ENCODE peak calls at places on chromosomes 12 and 14, in five cellular contexts. F is fibroblast of the aortic adventitia, U is body of pancreas, N is brain microvascular endothelial cell, Y is AG10803. Q is an unnamed sample.

GRCh38 chr14:95763875-95764274 is 50.0 kb upstream of the TCL1A start:
- DNase-seq in U (no peak), Y (no peak), N (no peak), F (no peak), Q (no peak)

GRCh38 chr14:91078095-91078737 is 17.8 kb upstream of the RPS6KA5 start:
- DNase-seq in U (no peak), F (no peak), Y (no peak), N (no peak), Q (no peak)

GRCh38 chr12:123767613-123768012 is 5.5 kb downstream of the DNAH10 start:
- DNase-seq in U (no peak), N (no peak), F (no peak), Y (no peak), Q (no peak)

GRCh38 chr12:51706206-51706605 is 115.2 kb downstream of the SCN8A start:
- DNase-seq in Y (no peak), N (no peak), U (no peak), F (no peak), Q (no peak)

GRCh38 chr14:77190977-77191376 is 9.4 kb downstream of the TMEM63C start:
- DNase-seq in F (no peak), U (no peak), Y (no peak), N (no peak), Q (no peak)

GRCh38 chr12:26298785-26299621 is 103.6 kb downstream of the SSPN start:
- DNase-seq in Y (peak), N (peak), F (peak), U (no peak), Q (peak)

GRCh38 chr12:117228239-117228638 is 38.0 kb upstream of the FBXO21 start:
- DNase-seq in U (no peak), N (peak), Y (no peak), F (no peak), Q (no peak)

GRCh38 chr12:26246483-26247164 is 51.3 kb downstream of the SSPN start:
- DNase-seq in Y (no peak), F (no peak), N (no peak), U (peak), Q (no peak)

GRCh38 chr12:104456950-104457745 is 400 bp downstream of the CHST11 start:
- DNase-seq in Y (peak), U (peak), F (peak), N (peak), Q (peak)

GRCh38 chr14:71582705-71583104 is 349.5 kb upstream of the RGS6 start:
- DNase-seq in Y (peak), U (no peak), F (peak), N (peak), Q (peak)

GRCh38 chr12:100720016-100720654 is 74.4 kb upstream of the ANO4 start:
- DNase-seq in Y (peak), F (no peak), U (no peak), N (no peak), Q (peak)

GRCh38 chr12:7142057-7142644 is 12.0 kb downstream of the CLSTN3 start:
- DNase-seq in N (peak), Y (peak), U (peak), F (peak), Q (peak)

GRCh38 chr12:63098851-63099250 is 52.1 kb downstream of the AVPR1A start:
- DNase-seq in U (no peak), N (peak), F (no peak), Y (no peak), Q (no peak)

GRCh38 chr14:90274808-90275454 is 18.6 kb downstream of the PSMC1 start:
- DNase-seq in U (no peak), Y (peak), N (peak), F (peak), Q (peak)

GRCh38 chr12:64452559-64453329 is 824 bp downstream of the TBK1 start:
- DNase-seq in Y (peak), F (peak), N (peak), U (peak), Q (peak)

GRCh38 chr14:99363616-99364290 is 91.8 kb upstream of the BCL11B start:
- DNase-seq in Y (no peak), N (no peak), U (no peak), F (no peak), Q (no peak)

GRCh38 chr12:53868516-53868986 is 70.1 kb upstream of the HOXC13 start:
- DNase-seq in U (no peak), Y (no peak), F (no peak), N (no peak), Q (no peak)

GRCh38 chr12:58750484-58750883 is 169.8 kb downstream of the LRIG3 start:
- DNase-seq in U (no peak), Y (peak), N (peak), F (peak), Q (peak)

GRCh38 chr12:27818421-27818918 is 38.4 kb upstream of the MANSC4 start:
- DNase-seq in Y (no peak), N (no peak), U (peak), F (no peak), Q (no peak)

GRCh38 chr12:81502912-81503695 is 256.0 kb downstream of the PPFIA2 start:
- DNase-seq in Y (peak), F (peak), N (peak), U (no peak), Q (peak)

GRCh38 chr12:30792648-30793499 is 38.1 kb upstream of the CAPRIN2 start:
- DNase-seq in N (peak), F (peak), Y (peak), U (peak), Q (peak)

GRCh38 chr14:93269341-93270068 is 62.4 kb downstream of the UBR7 start:
- DNase-seq in N (peak), F (peak), U (no peak), Y (peak), Q (peak)

GRCh38 chr14:102930753-102931579 is 8.5 kb downstream of the AMN start:
- DNase-seq in F (peak), U (no peak), Y (peak), N (peak), Q (peak)

GRCh38 chr12:110846615-110847566 is at the start of gene CCDC63:
- DNase-seq in U (peak), Y (peak), F (peak), N (peak), Q (peak)

GRCh38 chr12:83470749-83471148 is 784.0 kb downstream of the TMTC2 start:
- DNase-seq in Y (no peak), F (no peak), N (no peak), U (no peak), Q (no peak)

GRCh38 chr12:51392556-51393237 is 1.5 kb upstream of the GALNT6 start:
- DNase-seq in F (peak), U (peak), N (no peak), Y (peak), Q (no peak)

GRCh38 chr12:57803317-57803893 is 15.1 kb downstream of the AVIL start:
- DNase-seq in Y (peak), N (peak), U (peak), F (peak), Q (peak)

GRCh38 chr12:61991663-61992062 is 268.5 kb upstream of the USP15 start:
- DNase-seq in F (no peak), Y (no peak), U (no peak), N (no peak), Q (no peak)

GRCh38 chr12:54378791-54379400 is 5.6 kb downstream of the ZNF385A start:
- DNase-seq in N (no peak), F (no peak), U (peak), Y (no peak), Q (no peak)

GRCh38 chr12:39012870-39013269 is 107.5 kb upstream of the CPNE8 start:
- DNase-seq in U (no peak), F (peak), N (no peak), Y (no peak), Q (no peak)

GRCh38 chr12:93572712-93573551 is 457 bp downstream of the SOCS2 start:
- DNase-seq in Y (peak), F (peak), N (no peak), U (peak), Q (peak)

GRCh38 chr12:93569656-93570551 is 2.6 kb upstream of the SOCS2 start:
- DNase-seq in N (peak), Y (peak), F (peak), U (peak), Q (peak)

GRCh38 chr12:93571854-93572711 is at the start of gene SOCS2:
- DNase-seq in N (no peak), U (peak), F (no peak), Y (no peak), Q (peak)

GRCh38 chr12:93570552-93571359 is 1.7 kb upstream of the SOCS2 start:
- DNase-seq in N (peak), U (peak), Y (peak), F (peak), Q (peak)

GRCh38 chr12:93571360-93571853 is 1.1 kb upstream of the SOCS2 start:
- DNase-seq in N (peak), U (peak), Y (peak), F (peak), Q (peak)
- TF ChIP-seq CTCF in N (peak), U (peak), Y (peak), F (no peak), Q (peak)

DNA sequence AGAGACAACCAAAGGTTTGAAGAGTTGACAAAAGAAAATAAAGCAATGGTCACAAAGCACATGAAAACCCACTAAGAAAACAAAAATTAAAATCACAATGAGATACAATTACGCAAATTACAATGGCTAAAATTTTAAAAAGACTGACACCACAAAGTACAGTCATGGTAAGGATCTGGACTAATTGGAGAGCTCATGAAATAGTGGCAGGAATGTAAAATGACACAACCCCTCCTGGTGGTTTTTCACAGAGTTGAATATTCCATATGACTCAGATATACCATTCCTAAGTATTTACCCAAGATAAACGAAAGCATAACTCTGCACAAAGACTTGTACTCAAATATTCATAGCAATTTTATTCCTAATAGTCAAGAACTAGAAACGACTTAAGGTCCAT is 65.9 kb downstream of the NOVA1 start:
- DNase-seq in N (peak), Y (peak), F (peak), U (no peak), Q (peak)
- TF ChIP-seq CTCF in N (peak), Y (peak), F (peak), U (no peak), Q (peak)

GRCh38 chr12:47752121-47752520 is 6.6 kb downstream of the RAPGEF3 start:
- DNase-seq in N (no peak), U (no peak), Y (no peak), F (no peak), Q (no peak)

GRCh38 chr12:47748899-47749298 is 9.8 kb downstream of the RAPGEF3 start:
- DNase-seq in Y (no peak), F (no peak), N (no peak), U (no peak), Q (no peak)

GRCh38 chr12:47751561-47751960 is 7.1 kb downstream of the RAPGEF3 start:
- DNase-seq in F (no peak), N (no peak), U (no peak), Y (no peak), Q (no peak)

GRCh38 chr12:47750916-47751470 is 7.7 kb downstream of the RAPGEF3 start:
- DNase-seq in Y (no peak), U (no peak), F (no peak), N (no peak), Q (no peak)

DNA sequence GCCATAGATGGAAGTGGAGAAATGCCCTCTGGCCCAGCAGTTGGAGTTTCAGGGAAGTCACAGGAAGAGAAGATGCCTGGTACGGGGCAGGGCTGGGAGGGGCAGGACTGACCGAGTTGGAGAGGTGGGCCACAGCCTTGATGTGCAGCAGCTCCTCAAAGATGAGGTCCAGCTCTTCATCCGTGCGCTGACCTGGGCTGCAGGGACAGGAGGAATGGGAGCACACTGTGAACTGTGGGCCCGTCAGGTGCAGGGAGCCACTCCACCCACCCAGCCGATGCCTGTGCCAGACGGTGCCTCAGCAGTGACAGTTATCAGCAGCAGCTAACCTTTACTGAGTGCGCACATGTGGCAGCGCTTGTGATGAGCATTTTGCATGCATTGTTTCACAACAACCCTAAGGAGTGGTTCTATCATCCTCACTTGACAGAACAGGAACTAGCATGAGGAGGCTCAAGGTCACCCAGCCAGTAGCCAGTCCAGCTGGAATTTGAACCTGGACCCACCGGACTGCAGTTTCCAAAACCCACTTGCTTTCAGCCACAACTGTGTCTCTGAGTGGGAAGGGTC is 8.4 kb downstream of the RAPGEF3 start:
- DNase-seq in N (no peak), F (no peak), Y (no peak), U (no peak), Q (no peak)
- TF ChIP-seq CTCF in N (no peak), F (no peak), Y (no peak), U (no peak), Q (no peak)

DNA sequence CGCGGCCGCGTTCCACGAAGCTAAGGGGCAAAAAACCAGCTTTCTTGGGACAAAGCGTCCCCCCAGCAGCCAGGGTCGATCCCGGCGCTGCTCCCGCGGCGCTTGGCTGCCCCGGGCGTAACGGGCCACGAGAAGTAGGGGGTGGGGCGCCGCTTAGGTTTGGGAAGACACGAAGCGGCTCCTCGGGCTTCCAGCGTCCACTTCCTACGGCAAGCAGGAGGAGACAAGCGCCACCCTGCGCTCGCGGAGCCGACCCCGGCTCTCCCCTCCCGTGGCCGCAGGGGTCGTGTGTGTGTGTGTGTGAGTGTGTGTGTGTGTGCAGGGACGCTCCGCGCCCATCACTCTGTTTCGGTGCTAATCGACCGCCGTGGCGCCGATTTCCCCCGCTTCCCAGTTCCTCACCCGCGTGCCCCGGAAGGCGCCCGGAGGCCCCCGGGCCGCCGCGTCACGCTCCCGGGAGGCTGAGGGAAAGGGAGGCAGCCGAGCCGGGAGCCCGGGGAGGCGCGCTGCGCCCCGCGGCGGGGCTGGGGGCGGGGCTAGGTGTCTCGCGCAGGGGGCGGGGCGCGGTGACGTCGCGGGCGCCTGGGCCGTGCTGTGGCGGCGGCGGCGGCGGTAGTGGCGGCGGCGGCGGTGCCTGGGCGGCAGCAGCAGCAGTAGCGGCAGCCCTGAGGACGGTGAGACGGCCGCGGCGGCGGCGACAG is at the start of gene ERC1:
- DNase-seq in Y (peak), U (peak), F (peak), N (peak), Q (peak)
- TF ChIP-seq CTCF in Y (no peak), U (peak), F (no peak), N (peak), Q (no peak)

DNA sequence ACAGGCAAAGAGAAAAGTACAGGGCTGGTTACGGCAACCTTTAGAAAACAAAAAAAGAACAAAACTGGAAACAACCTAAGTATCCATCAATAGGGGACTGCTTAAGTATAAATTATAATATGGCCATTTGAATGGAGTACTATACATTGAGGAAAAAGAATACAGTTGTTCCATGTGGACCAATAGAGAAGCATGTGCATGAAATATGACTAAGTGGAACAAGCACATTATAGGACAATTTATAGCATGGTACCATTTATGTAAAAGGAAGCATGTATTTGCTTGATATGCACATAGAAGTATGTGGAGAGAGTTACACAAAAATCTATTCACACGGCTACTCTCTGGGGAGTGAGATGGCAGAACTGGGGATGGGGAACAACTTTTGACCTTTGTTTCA is 49.2 kb upstream of the FAM222A start:
- DNase-seq in U (no peak), F (no peak), N (no peak), Y (no peak), Q (no peak)
- TF ChIP-seq CTCF in U (no peak), F (no peak), N (no peak), Y (no peak), Q (no peak)

GRCh38 chr12:112087055-112087850 is 21.3 kb downstream of the NAA25 start:
- DNase-seq in N (no peak), U (no peak), Y (no peak), F (no peak), Q (no peak)
- TF ChIP-seq CTCF in N (peak), U (no peak), Y (peak), F (peak), Q (no peak)

DNA sequence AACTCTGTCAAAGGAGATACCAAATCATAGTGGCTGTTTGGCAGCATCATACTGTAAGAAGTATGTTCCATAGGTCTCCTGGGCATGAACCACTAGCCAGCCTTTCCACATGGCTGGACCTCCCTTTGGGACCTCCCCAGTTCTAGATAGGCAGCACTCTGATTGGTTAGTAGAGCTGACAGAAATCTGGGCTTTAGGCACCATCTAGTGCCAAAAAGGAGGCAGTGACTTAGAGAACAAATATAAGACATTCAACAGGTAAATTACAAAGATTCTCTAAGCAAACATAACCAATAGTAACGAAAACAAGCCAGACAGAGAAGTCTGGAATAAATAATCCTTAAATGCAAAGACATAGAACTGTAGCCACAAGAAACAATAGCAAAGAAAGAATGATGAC is 148.0 kb upstream of the PDE3A start:
- DNase-seq in U (no peak), N (peak), Y (peak), F (peak), Q (peak)
- TF ChIP-seq CTCF in U (peak), N (peak), Y (peak), F (peak), Q (peak)

GRCh38 chr12:132556216-132556615 is 54.2 kb downstream of the LRCOL1 start:
- DNase-seq in Y (no peak), U (no peak), N (no peak), F (no peak), Q (no peak)

GRCh38 chr12:132556801-132557200 is 53.6 kb downstream of the LRCOL1 start:
- DNase-seq in F (no peak), U (no peak), N (no peak), Y (no peak), Q (no peak)

GRCh38 chr12:132557291-132557968 is 53.0 kb downstream of the LRCOL1 start:
- DNase-seq in N (no peak), Y (no peak), U (no peak), F (no peak), Q (no peak)

GRCh38 chr12:132555686-132556085 is 54.7 kb downstream of the LRCOL1 start:
- DNase-seq in F (no peak), Y (no peak), N (no peak), U (no peak), Q (no peak)

DNA sequence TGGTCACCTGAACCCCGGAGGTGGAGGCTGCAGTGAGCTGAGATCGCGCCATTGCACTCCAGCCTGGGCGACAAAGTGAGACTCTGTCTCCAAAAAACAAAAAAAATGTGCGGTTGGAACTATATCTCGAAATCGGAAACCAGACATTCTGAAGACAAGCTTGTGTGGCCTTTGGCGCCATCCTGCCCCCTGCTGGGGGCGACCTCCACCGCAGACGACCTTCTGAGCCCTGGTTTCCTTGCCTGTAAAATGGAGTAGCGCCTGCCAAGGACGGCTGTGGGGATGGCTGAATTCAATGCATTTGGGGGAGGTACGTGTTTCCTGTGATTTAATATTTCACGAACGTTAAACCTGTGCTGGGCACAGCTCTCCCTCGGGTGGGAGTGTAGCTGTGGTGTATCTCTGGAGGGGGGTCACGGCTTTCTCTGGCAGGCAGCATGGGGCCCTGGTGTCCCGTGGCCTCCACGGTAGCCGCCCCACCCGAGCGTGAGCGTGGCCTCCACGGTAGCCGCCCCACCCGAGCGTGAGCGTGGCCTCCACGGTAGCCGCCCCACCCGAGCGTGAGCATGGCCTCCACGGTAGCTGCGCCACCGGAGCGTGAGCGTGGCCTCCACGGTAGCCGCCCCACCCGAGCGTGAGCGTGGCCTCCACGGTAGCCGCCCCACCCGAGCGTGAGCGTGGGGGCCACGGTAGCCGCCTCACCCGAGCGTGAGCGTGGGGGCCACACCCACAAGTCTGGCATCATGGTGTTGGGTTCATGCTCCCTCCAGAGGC is 55.3 kb downstream of the LRCOL1 start:
- DNase-seq in Y (no peak), F (no peak), U (no peak), N (no peak), Q (no peak)
- TF ChIP-seq CTCF in Y (peak), F (no peak), U (peak), N (peak), Q (peak)

GRCh38 chr14:56874375-56874774 is 64.1 kb upstream of the OTX2 start:
- DNase-seq in Y (no peak), F (no peak), U (peak), N (no peak), Q (no peak)
- TF ChIP-seq CTCF in Y (no peak), F (no peak), U (peak), N (no peak), Q (peak)

Q was measured in fibroblast of villous mesenchyme.